ENCODE peak calls at places on chromosomes 12 and 14, in five cellular contexts. P, Q, G, O and H are unnamed samples.

GRCh38 chr14:50001999-50002925 is 109.4 kb downstream of the ARF6 start:
- DNase-seq in P (no peak), Q (no peak), G (no peak), O (peak; percentile 41), H (no peak)

GRCh38 chr12:98998697-98999299 is 353.7 kb downstream of the APAF1 start:
- DNase-seq in P (peak; percentile 73), Q (no peak), G (no peak), O (no peak), H (no peak)

GRCh38 chr12:29710104-29710503 is 73.6 kb downstream of the TMTC1 start:
- DNase-seq in P (no peak), Q (peak; percentile 74), G (no peak), O (no peak), H (no peak)

GRCh38 chr14:103385994-103386491 is 828 bp downstream of the MARK3 start:
- DNase-seq in P (no peak), Q (peak; percentile 68), G (no peak), O (peak; percentile 50), H (no peak)

GRCh38 chr12:124956571-124956970 is 32.4 kb downstream of the DHX37 start:
- DNase-seq in P (no peak), Q (no peak), G (no peak), O (no peak), H (no peak)

GRCh38 chr12:92566448-92567040 is 136.2 kb upstream of the PLEKHG7 start:
- DNase-seq in P (no peak), Q (no peak), G (no peak), O (no peak), H (no peak)

GRCh38 chr12:49342066-49342913 is 4.4 kb upstream of the DNAJC22 start:
- DNase-seq in P (peak; percentile 88), Q (peak; percentile 87), G (peak; percentile 82), O (peak; percentile 88), H (peak; percentile 91)

GRCh38 chr12:26196424-26196722 is 1.0 kb downstream of the SSPN start:
- DNase-seq in P (no peak), Q (no peak), G (no peak), O (no peak), H (no peak)

GRCh38 chr14:97785495-97785894 is 988.3 kb downstream of the VRK1 start:
- DNase-seq in P (no peak), Q (no peak), G (no peak), O (no peak), H (no peak)

DNA sequence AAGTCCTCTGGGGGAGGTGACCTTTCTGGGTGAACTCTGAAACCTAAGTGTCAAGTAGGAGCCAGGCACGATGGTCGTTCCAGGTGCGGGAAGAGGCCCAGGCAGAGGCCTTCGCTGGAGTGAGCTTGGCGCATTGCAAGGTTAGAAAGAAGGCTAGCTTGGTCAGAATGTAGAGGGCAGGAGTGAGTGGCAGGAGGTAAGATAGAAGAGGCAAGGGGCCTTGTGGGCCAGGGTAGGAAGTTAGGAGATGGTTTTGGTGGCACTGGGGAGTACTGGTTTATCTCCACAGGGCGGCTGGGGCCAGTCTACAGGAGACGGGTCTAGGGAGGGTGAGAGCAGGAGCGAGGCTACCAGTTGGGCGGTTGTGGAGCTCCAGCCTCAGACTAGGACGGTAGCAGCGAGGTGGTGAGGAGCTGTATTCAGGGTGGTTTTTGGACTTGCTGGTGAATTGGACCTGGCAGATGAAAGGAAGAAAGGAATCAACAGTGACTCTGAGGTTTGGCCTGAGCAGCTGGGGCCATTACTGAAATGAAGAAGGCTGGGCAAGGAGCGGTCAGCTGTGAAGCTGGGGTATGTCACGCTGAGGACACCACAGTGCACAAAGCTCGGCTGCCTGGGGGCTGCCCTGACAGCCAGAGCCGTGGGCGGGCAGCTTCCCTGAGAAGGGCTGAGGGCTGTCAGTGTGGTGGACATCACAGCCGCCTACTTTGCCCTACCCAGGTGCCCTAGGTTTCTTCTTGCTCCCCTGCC is 9.1 kb downstream of the MLXIP start:
- DNase-seq in P (no peak), Q (peak; percentile 59), G (no peak), O (no peak), H (no peak)
- H3K4me1 ChIP-seq in P (peaks cover 55% of the 10 kb centered on the region), Q (peaks cover 100% of the 10 kb centered on the region), G (peaks cover 70% of the 10 kb centered on the region), O (peaks cover 75% of the 10 kb centered on the region), H (peaks cover 99% of the 10 kb centered on the region)

DNA sequence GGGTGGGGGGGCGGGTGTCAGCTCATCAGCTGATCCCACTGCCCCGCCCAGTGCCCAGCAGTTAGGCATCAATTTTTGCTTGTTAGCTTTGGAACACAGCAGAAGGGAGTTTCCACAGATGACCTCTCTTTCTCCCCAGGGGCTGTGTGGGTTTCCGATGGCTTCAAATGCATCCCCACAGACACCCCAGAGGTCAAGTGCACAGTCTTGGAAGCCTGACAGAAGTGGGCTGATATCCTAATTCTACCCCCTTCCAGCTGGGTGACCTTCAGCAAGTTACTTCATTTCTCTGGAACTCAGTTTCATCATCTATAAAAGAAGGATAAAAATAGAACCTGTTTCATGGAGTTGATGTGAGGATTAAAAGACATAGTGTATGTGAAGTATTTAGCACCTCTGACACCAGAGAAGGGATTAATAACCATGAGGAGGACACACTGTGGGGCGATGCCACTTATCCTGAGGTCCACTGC is 22.0 kb downstream of the TTC9 start:
- DNase-seq in P (no peak), Q (no peak), G (no peak), O (peak; percentile 26), H (no peak)
- TF ChIP-seq EP300 in P (no peak), Q (no peak), G (no peak), O (no peak), H (no peak)

GRCh38 chr12:113932411-113933196 is 33.5 kb downstream of the RBM19 start:
- DNase-seq in P (no peak), Q (no peak), G (no peak), O (no peak), H (no peak)

GRCh38 chr12:113930249-113930648 is 35.9 kb downstream of the RBM19 start:
- DNase-seq in P (no peak), Q (no peak), G (no peak), O (no peak), H (no peak)

GRCh38 chr12:113933201-113933786 is 32.8 kb downstream of the RBM19 start:
- DNase-seq in P (no peak), Q (no peak), G (no peak), O (no peak), H (no peak)

GRCh38 chr12:113929312-113929989 is 36.7 kb downstream of the RBM19 start:
- DNase-seq in P (no peak), Q (no peak), G (no peak), O (no peak), H (no peak)

DNA sequence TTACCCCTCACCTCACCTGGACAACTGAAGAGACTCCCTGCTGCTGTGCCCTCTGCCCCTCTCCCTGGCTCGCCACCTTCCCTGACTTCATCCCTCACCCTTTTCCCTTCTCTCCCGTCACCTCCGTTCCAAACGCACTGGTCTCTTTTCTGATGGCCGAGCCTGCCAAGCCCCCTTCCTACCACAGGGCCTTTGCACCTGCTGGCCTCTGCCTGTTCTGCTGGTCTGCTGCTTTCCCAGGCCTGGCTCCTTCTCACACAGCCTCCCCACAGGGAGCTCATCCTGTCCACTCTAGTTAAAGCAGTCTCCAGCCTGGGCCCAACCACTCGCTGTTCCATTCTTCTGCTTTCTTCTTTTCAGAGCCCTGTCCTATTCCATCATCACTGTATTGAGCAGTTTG is 34.6 kb downstream of the RBM19 start:
- DNase-seq in P (no peak), Q (no peak), G (no peak), O (no peak), H (no peak)
- H3K27ac ChIP-seq in P (no peak overlapping the region), Q (no peak overlapping the region), G (no peak overlapping the region), O (no peak overlapping the region), H (no peak overlapping the region)

GRCh38 chr12:69687390-69687789 is 11.7 kb downstream of the BEST3 start:
- DNase-seq in P (no peak), Q (no peak), G (no peak), O (no peak), H (no peak)

GRCh38 chr12:69688496-69689427 is 10.3 kb downstream of the BEST3 start:
- DNase-seq in P (peak; percentile 86), Q (no peak), G (no peak), O (peak; percentile 21), H (no peak)

GRCh38 chr12:69686731-69687130 is 12.4 kb downstream of the BEST3 start:
- DNase-seq in P (no peak), Q (no peak), G (no peak), O (no peak), H (no peak)

GRCh38 chr12:69688021-69688420 is 11.1 kb downstream of the BEST3 start:
- DNase-seq in P (no peak), Q (no peak), G (no peak), O (no peak), H (no peak)

DNA sequence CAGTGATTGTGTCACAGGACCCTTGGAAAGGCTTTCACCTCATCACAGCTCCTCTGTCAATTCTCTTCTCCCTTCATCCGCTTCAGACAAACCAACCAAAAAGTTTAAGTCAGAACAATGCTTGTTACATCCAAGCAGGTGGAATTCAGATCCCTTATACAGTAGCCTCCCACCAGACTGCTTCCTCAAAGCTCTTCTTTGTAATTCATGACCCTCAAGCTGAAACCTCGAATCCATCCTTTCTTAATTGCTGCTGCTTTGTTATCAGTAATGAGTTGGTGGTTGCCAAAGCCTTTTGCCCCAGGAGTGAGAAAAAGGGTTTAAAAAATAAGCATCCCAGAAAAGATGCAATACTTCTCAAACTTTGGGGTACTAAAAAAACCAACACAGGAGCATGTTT is 9.5 kb downstream of the BEST3 start:
- DNase-seq in P (no peak), Q (no peak), G (no peak), O (no peak), H (no peak)
- H3K4me1 ChIP-seq in P (peaks cover 53% of the 10 kb centered on the region), Q (peaks cover 8% of the 10 kb centered on the region), G (peaks cover 15% of the 10 kb centered on the region), O (no peaks in the 10 kb centered on the region), H (no peaks in the 10 kb centered on the region)

GRCh38 chr12:77553976-77554619 is 276.6 kb upstream of the NAV3 start:
- DNase-seq in P (no peak), Q (no peak), G (no peak), O (no peak), H (no peak)
- TF ChIP-seq EP300 in P (no peak), Q (no peak), G (no peak), O (no peak), H (no peak)

GRCh38 chr12:4572670-4573069 is 10.7 kb downstream of the DYRK4 start:
- DNase-seq in P (no peak), Q (no peak), G (no peak), O (no peak), H (no peak)
- H3K27ac ChIP-seq in P (no peak overlapping the region), Q (no peak overlapping the region), G (no peak overlapping the region), O (no peak overlapping the region), H (no peak overlapping the region)